ENCODE peak calls at places on chromosomes 5 and 9, in ten cellular contexts. One of them, this sample, is unnamed.

GRCh38 chr9:17906841-17907779 is 328.2 kb downstream of the SH3GL2 start:
- DNase-seq in GM12865: no peak
- DNase-seq in mucosa of descending colon: peak; percentile 69
- DNase-seq in AG10803: no peak
- DNase-seq in epithelial cell of esophagus: no peak
- DNase-seq in pancreas: no peak
- DNase-seq in adrenal gland: no peak
- DNase-seq in IMR-90: no peak
- DNase-seq in endothelial cell: no peak
- DNase-seq in nephron progenitor cell: peak; percentile 37
- DNase-seq in this sample: no peak

GRCh38 chr9:128383791-128384190 is 12.6 kb downstream of the URM1 start:
- DNase-seq in GM12865: no peak
- DNase-seq in mucosa of descending colon: no peak
- DNase-seq in AG10803: no peak
- DNase-seq in epithelial cell of esophagus: no peak
- DNase-seq in pancreas: no peak
- DNase-seq in adrenal gland: no peak
- DNase-seq in IMR-90: no peak
- DNase-seq in endothelial cell: no peak
- DNase-seq in nephron progenitor cell: no peak
- DNase-seq in this sample: no peak

GRCh38 chr9:98755006-98755618 is 41.2 kb downstream of the ANKS6 start:
- DNase-seq in GM12865: no peak
- DNase-seq in mucosa of descending colon: no peak
- DNase-seq in AG10803: no peak
- DNase-seq in epithelial cell of esophagus: no peak
- DNase-seq in pancreas: no peak
- DNase-seq in adrenal gland: no peak
- DNase-seq in IMR-90: no peak
- DNase-seq in endothelial cell: no peak
- DNase-seq in nephron progenitor cell: no peak
- DNase-seq in this sample: no peak

GRCh38 chr9:96618209-96619108 is 1.2 kb downstream of the CDC14B start:
- DNase-seq in GM12865: no peak
- DNase-seq in mucosa of descending colon: peak; percentile 64
- DNase-seq in AG10803: peak; percentile 59
- DNase-seq in epithelial cell of esophagus: peak; percentile 71
- DNase-seq in pancreas: peak; percentile 44
- DNase-seq in adrenal gland: peak; percentile 53
- DNase-seq in IMR-90: peak; percentile 54
- DNase-seq in endothelial cell: peak; percentile 22
- DNase-seq in nephron progenitor cell: peak; percentile 57
- DNase-seq in this sample: no peak

GRCh38 chr5:142463880-142464279 is 139.1 kb upstream of the SPRY4 start:
- DNase-seq in GM12865: no peak
- DNase-seq in mucosa of descending colon: no peak
- DNase-seq in AG10803: no peak
- DNase-seq in epithelial cell of esophagus: no peak
- DNase-seq in pancreas: no peak
- DNase-seq in adrenal gland: no peak
- DNase-seq in IMR-90: no peak
- DNase-seq in endothelial cell: no peak
- DNase-seq in nephron progenitor cell: no peak
- DNase-seq in this sample: no peak

GRCh38 chr5:163506726-163507125 is 1.3 kb downstream of the MAT2B start:
- DNase-seq in GM12865: peak; percentile 32
- DNase-seq in mucosa of descending colon: no peak
- DNase-seq in AG10803: peak; percentile 50
- DNase-seq in epithelial cell of esophagus: peak; percentile 64
- DNase-seq in pancreas: no peak
- DNase-seq in adrenal gland: no peak
- DNase-seq in IMR-90: peak; percentile 67
- DNase-seq in endothelial cell: no peak
- DNase-seq in nephron progenitor cell: no peak
- DNase-seq in this sample: no peak

GRCh38 chr9:81861644-81862043 is 66.6 kb upstream of the SPATA31D4 start:
- DNase-seq in GM12865: no peak
- DNase-seq in mucosa of descending colon: no peak
- DNase-seq in AG10803: peak; percentile 62
- DNase-seq in epithelial cell of esophagus: peak; percentile 89
- DNase-seq in pancreas: no peak
- DNase-seq in adrenal gland: no peak
- DNase-seq in IMR-90: peak; percentile 90
- DNase-seq in endothelial cell: no peak
- DNase-seq in nephron progenitor cell: no peak
- DNase-seq in this sample: no peak

GRCh38 chr5:55530669-55531068 is 4.1 kb downstream of the PLPP1 start:
- DNase-seq in GM12865: no peak
- DNase-seq in mucosa of descending colon: no peak
- DNase-seq in AG10803: no peak
- DNase-seq in epithelial cell of esophagus: no peak
- DNase-seq in pancreas: no peak
- DNase-seq in adrenal gland: peak; percentile 22
- DNase-seq in IMR-90: no peak
- DNase-seq in endothelial cell: no peak
- DNase-seq in nephron progenitor cell: no peak
- DNase-seq in this sample: no peak

GRCh38 chr5:162068412-162068811 is 839 bp downstream of the GABRG2 start:
- DNase-seq in GM12865: peak; percentile 55
- DNase-seq in mucosa of descending colon: no peak
- DNase-seq in AG10803: no peak
- DNase-seq in epithelial cell of esophagus: peak; percentile 60
- DNase-seq in pancreas: peak; percentile 17
- DNase-seq in adrenal gland: peak; percentile 57
- DNase-seq in IMR-90: no peak
- DNase-seq in endothelial cell: peak; percentile 84
- DNase-seq in nephron progenitor cell: peak; percentile 89
- DNase-seq in this sample: no peak

GRCh38 chr9:31359071-31359470 is 1025.4 kb upstream of the ACO1 start:
- DNase-seq in GM12865: no peak
- DNase-seq in mucosa of descending colon: no peak
- DNase-seq in AG10803: no peak
- DNase-seq in epithelial cell of esophagus: no peak
- DNase-seq in pancreas: no peak
- DNase-seq in adrenal gland: no peak
- DNase-seq in IMR-90: no peak
- DNase-seq in endothelial cell: no peak
- DNase-seq in nephron progenitor cell: no peak
- DNase-seq in this sample: no peak

GRCh38 chr5:170159101-170159698 is 53.5 kb downstream of the FOXI1 start:
- DNase-seq in GM12865: no peak
- DNase-seq in mucosa of descending colon: no peak
- DNase-seq in AG10803: peak; percentile 91
- DNase-seq in epithelial cell of esophagus: peak; percentile 68
- DNase-seq in pancreas: no peak
- DNase-seq in adrenal gland: no peak
- DNase-seq in IMR-90: peak; percentile 54
- DNase-seq in endothelial cell: no peak
- DNase-seq in nephron progenitor cell: no peak
- DNase-seq in this sample: no peak

GRCh38 chr9:120441446-120442279 is 138.3 kb downstream of the CDK5RAP2 start:
- DNase-seq in GM12865: no peak
- DNase-seq in mucosa of descending colon: no peak
- DNase-seq in AG10803: peak; percentile 81
- DNase-seq in epithelial cell of esophagus: peak; percentile 82
- DNase-seq in pancreas: no peak
- DNase-seq in adrenal gland: no peak
- DNase-seq in IMR-90: peak; percentile 93
- DNase-seq in endothelial cell: no peak
- DNase-seq in nephron progenitor cell: no peak
- DNase-seq in this sample: no peak

GRCh38 chr9:131651599-131651998 is 88.3 kb downstream of the RAPGEF1 start:
- DNase-seq in GM12865: no peak
- DNase-seq in mucosa of descending colon: no peak
- DNase-seq in AG10803: peak; percentile 73
- DNase-seq in epithelial cell of esophagus: peak; percentile 92
- DNase-seq in pancreas: no peak
- DNase-seq in adrenal gland: no peak
- DNase-seq in IMR-90: peak; percentile 69
- DNase-seq in endothelial cell: no peak
- DNase-seq in nephron progenitor cell: no peak
- DNase-seq in this sample: no peak

GRCh38 chr5:58085800-58086199 is 374.1 kb downstream of the PLK2 start:
- DNase-seq in GM12865: no peak
- DNase-seq in mucosa of descending colon: no peak
- DNase-seq in AG10803: no peak
- DNase-seq in epithelial cell of esophagus: peak; percentile 51
- DNase-seq in pancreas: no peak
- DNase-seq in adrenal gland: no peak
- DNase-seq in IMR-90: peak; percentile 63
- DNase-seq in endothelial cell: no peak
- DNase-seq in nephron progenitor cell: no peak
- DNase-seq in this sample: no peak

GRCh38 chr5:59069438-59070079 is 486.7 kb downstream of the RAB3C start:
- DNase-seq in GM12865: no peak
- DNase-seq in mucosa of descending colon: no peak
- DNase-seq in AG10803: peak; percentile 97
- DNase-seq in epithelial cell of esophagus: peak; percentile 87
- DNase-seq in pancreas: no peak
- DNase-seq in adrenal gland: peak; percentile 33
- DNase-seq in IMR-90: peak; percentile 98
- DNase-seq in endothelial cell: no peak
- DNase-seq in nephron progenitor cell: no peak
- DNase-seq in this sample: no peak

GRCh38 chr5:173798127-173798810 is 89.9 kb upstream of the CPEB4 start:
- DNase-seq in GM12865: no peak
- DNase-seq in mucosa of descending colon: no peak
- DNase-seq in AG10803: no peak
- DNase-seq in epithelial cell of esophagus: no peak
- DNase-seq in pancreas: no peak
- DNase-seq in adrenal gland: peak; percentile 10
- DNase-seq in IMR-90: no peak
- DNase-seq in endothelial cell: no peak
- DNase-seq in nephron progenitor cell: no peak
- DNase-seq in this sample: no peak

DNA sequence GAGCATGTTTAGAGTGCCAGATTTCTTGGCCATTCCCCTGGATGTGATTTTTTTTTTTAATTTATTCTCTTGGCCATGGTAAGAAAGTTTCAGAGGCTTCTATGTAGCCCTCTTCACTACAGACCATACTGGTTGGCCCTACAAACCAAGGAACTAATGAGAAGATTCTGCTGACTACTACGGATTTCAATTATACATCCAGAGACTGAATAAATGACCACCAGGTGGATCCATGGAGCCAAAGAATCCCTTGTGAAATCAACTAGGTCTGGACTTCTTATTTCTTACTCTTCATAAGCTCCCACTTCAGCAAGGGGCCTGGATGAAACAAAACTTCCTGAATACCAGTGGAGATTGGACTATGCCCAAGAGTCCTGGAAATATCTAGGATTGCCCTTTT is 27.6 kb downstream of the ZNF622 start:
- DNase-seq in GM12865: no peak
- DNase-seq in mucosa of descending colon: no peak
- DNase-seq in AG10803: peak; percentile 6
- DNase-seq in epithelial cell of esophagus: peak; percentile 22
- DNase-seq in pancreas: no peak
- DNase-seq in adrenal gland: no peak
- DNase-seq in IMR-90: no peak
- DNase-seq in endothelial cell: no peak
- DNase-seq in nephron progenitor cell: no peak
- DNase-seq in this sample: no peak
- TF ChIP-seq CTCF in GM12865: no peak
- TF ChIP-seq CTCF in mucosa of descending colon: no peak
- TF ChIP-seq CTCF in AG10803: peak; percentile 27
- TF ChIP-seq CTCF in epithelial cell of esophagus: peak; percentile 9
- TF ChIP-seq CTCF in pancreas: no peak
- TF ChIP-seq CTCF in adrenal gland: no peak
- TF ChIP-seq CTCF in IMR-90: peak; percentile 29
- TF ChIP-seq CTCF in endothelial cell: no peak
- TF ChIP-seq CTCF in nephron progenitor cell: no peak
- TF ChIP-seq CTCF in this sample: no peak

GRCh38 chr5:109455598-109456096 is 45.9 kb upstream of the PJA2 start:
- DNase-seq in GM12865: peak; percentile 83
- DNase-seq in mucosa of descending colon: no peak
- DNase-seq in AG10803: peak; percentile 96
- DNase-seq in epithelial cell of esophagus: peak; percentile 100
- DNase-seq in pancreas: no peak
- DNase-seq in adrenal gland: no peak
- DNase-seq in IMR-90: peak; percentile 98
- DNase-seq in endothelial cell: no peak
- DNase-seq in nephron progenitor cell: no peak
- DNase-seq in this sample: no peak
- TF ChIP-seq CTCF in GM12865: no peak
- TF ChIP-seq CTCF in mucosa of descending colon: no peak
- TF ChIP-seq CTCF in AG10803: no peak
- TF ChIP-seq CTCF in epithelial cell of esophagus: no peak
- TF ChIP-seq CTCF in pancreas: no peak
- TF ChIP-seq CTCF in adrenal gland: no peak
- TF ChIP-seq CTCF in IMR-90: no peak
- TF ChIP-seq CTCF in endothelial cell: no peak
- TF ChIP-seq CTCF in nephron progenitor cell: no peak
- TF ChIP-seq CTCF in this sample: no peak

DNA sequence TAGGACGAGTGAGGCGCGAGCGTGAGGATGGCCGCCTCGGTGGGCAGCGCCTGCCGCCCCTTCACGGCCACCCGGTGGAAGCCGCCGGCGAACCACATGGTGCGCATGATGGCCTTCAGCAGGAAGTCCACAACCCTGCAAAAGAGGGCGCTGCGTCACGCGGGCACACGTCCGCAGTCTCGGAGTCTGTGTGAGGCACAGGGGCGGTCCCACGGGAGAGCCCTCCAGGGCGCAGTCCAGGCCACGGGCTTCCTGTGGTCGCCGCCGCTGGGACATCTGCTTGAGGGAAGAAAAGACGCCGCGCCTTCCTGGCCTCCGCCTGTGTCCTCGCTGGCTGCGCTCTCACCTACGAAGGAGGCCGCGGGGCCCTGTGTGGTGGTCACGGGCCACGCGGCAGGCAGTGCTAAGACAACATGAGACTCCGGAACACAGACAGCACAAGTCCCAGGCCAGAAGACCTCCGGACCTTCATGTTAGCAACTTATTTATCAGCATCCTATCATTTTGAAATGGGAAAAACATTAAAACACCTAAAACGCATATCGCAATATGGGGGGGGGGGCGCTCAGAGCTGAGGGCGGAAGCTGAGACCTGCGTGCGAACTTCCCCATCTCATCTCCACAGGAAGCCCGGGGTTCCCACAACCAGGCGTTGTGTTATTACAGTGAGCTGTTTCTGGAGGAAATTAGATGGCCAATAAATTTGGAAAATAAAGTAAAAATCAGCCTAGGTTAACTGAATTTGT is 28.8 kb downstream of the LPCAT1 start:
- DNase-seq in GM12865: peak; percentile 97
- DNase-seq in mucosa of descending colon: peak; percentile 88
- DNase-seq in AG10803: no peak
- DNase-seq in epithelial cell of esophagus: no peak
- DNase-seq in pancreas: peak; percentile 52
- DNase-seq in adrenal gland: no peak
- DNase-seq in IMR-90: no peak
- DNase-seq in endothelial cell: no peak
- DNase-seq in nephron progenitor cell: no peak
- DNase-seq in this sample: peak; percentile 74
- TF ChIP-seq CTCF in GM12865: peak; percentile 29
- TF ChIP-seq CTCF in mucosa of descending colon: no peak
- TF ChIP-seq CTCF in AG10803: no peak
- TF ChIP-seq CTCF in epithelial cell of esophagus: no peak
- TF ChIP-seq CTCF in pancreas: no peak
- TF ChIP-seq CTCF in adrenal gland: no peak
- TF ChIP-seq CTCF in IMR-90: no peak
- TF ChIP-seq CTCF in endothelial cell: no peak
- TF ChIP-seq CTCF in nephron progenitor cell: no peak
- TF ChIP-seq CTCF in this sample: peak; percentile 22

GRCh38 chr9:37407468-37407867 is 15.0 kb upstream of the GRHPR start:
- DNase-seq in GM12865: peak; percentile 67
- DNase-seq in mucosa of descending colon: no peak
- DNase-seq in AG10803: no peak
- DNase-seq in epithelial cell of esophagus: no peak
- DNase-seq in pancreas: no peak
- DNase-seq in adrenal gland: no peak
- DNase-seq in IMR-90: no peak
- DNase-seq in endothelial cell: no peak
- DNase-seq in nephron progenitor cell: no peak
- DNase-seq in this sample: no peak
- TF ChIP-seq CTCF in GM12865: peak; percentile 29
- TF ChIP-seq CTCF in mucosa of descending colon: no peak
- TF ChIP-seq CTCF in AG10803: peak; percentile 12
- TF ChIP-seq CTCF in epithelial cell of esophagus: peak; percentile 33
- TF ChIP-seq CTCF in pancreas: no peak
- TF ChIP-seq CTCF in adrenal gland: no peak
- TF ChIP-seq CTCF in IMR-90: peak; percentile 21
- TF ChIP-seq CTCF in endothelial cell: peak; percentile 40
- TF ChIP-seq CTCF in nephron progenitor cell: no peak
- TF ChIP-seq CTCF in this sample: no peak

This sample was measured in natural killer cell.